ENCODE peak calls at places on chromosome 1, in eight cellular contexts. K, G, H, R, C, A, D and V are unnamed samples.

GRCh38 chr1:187514110-187514509 is 685.4 kb downstream of the PLA2G4A start:
- DNase-seq in K (no peak), D (no peak), A (no peak), G (no peak), R (no peak), H (no peak), C (no peak), V (no peak)

GRCh38 chr1:26177182-26177684 is at the start of gene CNKSR1:
- DNase-seq in K (no peak), H (no peak), A (peak; percentile 87), R (no peak), G (no peak), C (no peak), D (no peak), V (no peak)

GRCh38 chr1:193741228-193741627 is 554.8 kb upstream of the B3GALT2 start:
- DNase-seq in D (no peak), C (no peak), G (no peak), R (no peak), A (no peak), K (no peak), H (no peak), V (no peak)

GRCh38 chr1:106746448-106747085 is 309.9 kb upstream of the PRMT6 start:
- DNase-seq in A (no peak), H (no peak), C (no peak), G (no peak), D (no peak), K (no peak), R (no peak), V (peak; percentile 4)

GRCh38 chr1:222911866-222912265 is 97.0 kb downstream of the DISP1 start:
- DNase-seq in H (no peak), A (no peak), C (no peak), G (no peak), D (no peak), R (no peak), K (no peak), V (no peak)

GRCh38 chr1:40751802-40752201 is 31.8 kb upstream of the KCNQ4 start:
- DNase-seq in C (no peak), H (no peak), D (no peak), K (no peak), G (no peak), A (no peak), R (no peak), V (no peak)

GRCh38 chr1:231827337-231828105 is 200.9 kb downstream of the DISC1 start:
- DNase-seq in H (no peak), A (no peak), K (no peak), G (peak; percentile 75), R (no peak), D (no peak), C (no peak), V (peak; percentile 17)

GRCh38 chr1:78469561-78469960 is 21.2 kb upstream of the PTGFR start:
- DNase-seq in H (no peak), K (no peak), R (no peak), D (no peak), A (no peak), C (no peak), G (no peak), V (no peak)

GRCh38 chr1:110880708-110881374 is 7.9 kb downstream of the CD53 start:
- DNase-seq in G (no peak), C (no peak), K (peak; percentile 67), H (no peak), A (no peak), R (no peak), D (no peak), V (no peak)

GRCh38 chr1:196558424-196558823 is 49.8 kb downstream of the KCNT2 start:
- DNase-seq in A (no peak), G (peak; percentile 59), K (no peak), H (no peak), R (no peak), C (no peak), D (peak; percentile 25), V (no peak)

GRCh38 chr1:31809698-31810097 is 6.1 kb downstream of the SPOCD1 start:
- DNase-seq in K (no peak), C (no peak), H (no peak), A (no peak), G (no peak), R (no peak), D (no peak), V (no peak)

GRCh38 chr1:44033041-44033575 is 1.8 kb upstream of the SLC6A9 start:
- DNase-seq in G (no peak), C (no peak), A (no peak), H (no peak), D (no peak), K (no peak), R (no peak), V (no peak)

GRCh38 chr1:44034976-44035716 is 3.9 kb upstream of the SLC6A9 start:
- DNase-seq in C (no peak), K (no peak), G (no peak), D (no peak), H (no peak), A (no peak), R (no peak), V (no peak)

GRCh38 chr1:44031900-44032817 is 897 bp upstream of the SLC6A9 start:
- DNase-seq in G (no peak), R (no peak), K (no peak), A (no peak), C (peak; percentile 60), H (no peak), D (no peak), V (no peak)

GRCh38 chr1:44034423-44034822 is 3.2 kb upstream of the SLC6A9 start:
- DNase-seq in K (no peak), D (no peak), C (no peak), R (no peak), G (no peak), A (no peak), H (no peak), V (no peak)

DNA sequence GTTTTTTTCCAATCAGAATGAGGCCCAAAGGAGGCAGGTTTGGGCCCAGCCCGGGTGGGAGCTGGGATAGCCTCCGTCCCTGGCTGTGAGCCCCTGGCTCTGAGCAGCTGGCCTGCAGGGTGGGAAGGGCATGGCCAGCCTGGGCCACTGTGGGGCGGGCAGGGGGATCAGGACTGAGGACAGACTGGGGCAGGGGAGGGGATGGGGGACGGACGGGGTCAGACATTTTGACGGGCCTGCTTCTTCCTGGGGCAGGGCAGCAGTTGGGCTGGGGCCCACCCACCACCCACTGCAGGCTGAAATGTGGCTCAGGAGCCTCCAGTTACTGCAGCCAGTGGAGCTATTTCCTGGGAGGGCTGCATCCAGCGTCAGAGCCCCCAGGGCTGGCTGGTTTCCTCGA is 2.5 kb upstream of the SLC6A9 start:
- DNase-seq in C (no peak), H (no peak), R (no peak), G (no peak), D (no peak), A (no peak), K (no peak), V (no peak)
- H3K4me1 ChIP-seq in C (peaks cover 26% of the 10 kb centered on the region), H (peaks cover 26% of the 10 kb centered on the region), R (peaks cover 16% of the 10 kb centered on the region), G (peaks cover 31% of the 10 kb centered on the region), D (peaks cover 40% of the 10 kb centered on the region), A (no peaks in the 10 kb centered on the region), K (peaks cover 18% of the 10 kb centered on the region), V (peaks cover 33% of the 10 kb centered on the region)

DNA sequence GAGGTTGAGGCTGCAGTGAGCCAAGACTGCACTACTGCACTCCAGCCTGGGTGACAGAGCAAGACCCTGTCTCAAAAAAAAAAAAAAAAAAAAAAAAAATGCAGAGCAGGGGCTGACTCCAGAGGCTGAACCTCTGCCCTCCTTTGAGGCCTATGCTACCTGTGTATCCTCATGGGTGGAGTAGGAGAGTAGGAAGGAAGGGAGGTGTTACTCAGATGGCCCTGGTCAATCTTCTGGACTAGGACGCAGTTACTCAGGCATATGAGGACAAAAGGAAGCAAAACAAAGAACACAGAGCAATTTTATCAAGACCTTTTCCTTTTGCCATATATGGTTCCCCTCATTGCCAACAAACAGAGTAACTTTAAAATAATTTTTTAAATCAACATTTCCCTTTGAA is 35.2 kb downstream of the TGFBR3 start:
- DNase-seq in K (no peak), H (no peak), C (no peak), G (no peak), R (no peak), D (no peak), A (no peak), V (no peak)
- H3K4me3 ChIP-seq in K (no peak overlapping the region), H (no peak overlapping the region), C (no peak overlapping the region), G (peak overlapping the region; percentile 24), R (peak overlapping the region; percentile 12), D (peak overlapping the region; percentile 31), A (no peak overlapping the region), V (no peak overlapping the region)

GRCh38 chr1:64948905-64949833 is 17.2 kb downstream of the JAK1 start:
- DNase-seq in A (no peak), H (no peak), C (no peak), K (no peak), G (no peak), D (no peak), R (no peak), V (no peak)

GRCh38 chr1:64950284-64950809 is 16.0 kb downstream of the JAK1 start:
- DNase-seq in C (no peak), A (no peak), G (no peak), H (no peak), K (no peak), R (no peak), D (no peak), V (no peak)

GRCh38 chr1:64953241-64953640 is 13.1 kb downstream of the JAK1 start:
- DNase-seq in A (no peak), R (no peak), C (no peak), G (no peak), K (no peak), H (no peak), D (no peak), V (no peak)

GRCh38 chr1:64955093-64956066 is 11.0 kb downstream of the JAK1 start:
- DNase-seq in R (no peak), C (no peak), K (no peak), D (no peak), G (no peak), A (no peak), H (peak; percentile 40), V (no peak)

GRCh38 chr1:64952055-64952699 is 14.2 kb downstream of the JAK1 start:
- DNase-seq in G (no peak), D (no peak), H (no peak), C (no peak), A (no peak), R (no peak), K (no peak), V (no peak)
- H3K4me1 ChIP-seq in G (peaks cover 90% of the 10 kb centered on the region), D (peaks cover 35% of the 10 kb centered on the region), H (peaks cover 93% of the 10 kb centered on the region), C (peaks cover 9% of the 10 kb centered on the region), A (peaks cover 39% of the 10 kb centered on the region), R (peaks cover 4% of the 10 kb centered on the region), K (peaks cover 98% of the 10 kb centered on the region), V (no peaks in the 10 kb centered on the region)

DNA sequence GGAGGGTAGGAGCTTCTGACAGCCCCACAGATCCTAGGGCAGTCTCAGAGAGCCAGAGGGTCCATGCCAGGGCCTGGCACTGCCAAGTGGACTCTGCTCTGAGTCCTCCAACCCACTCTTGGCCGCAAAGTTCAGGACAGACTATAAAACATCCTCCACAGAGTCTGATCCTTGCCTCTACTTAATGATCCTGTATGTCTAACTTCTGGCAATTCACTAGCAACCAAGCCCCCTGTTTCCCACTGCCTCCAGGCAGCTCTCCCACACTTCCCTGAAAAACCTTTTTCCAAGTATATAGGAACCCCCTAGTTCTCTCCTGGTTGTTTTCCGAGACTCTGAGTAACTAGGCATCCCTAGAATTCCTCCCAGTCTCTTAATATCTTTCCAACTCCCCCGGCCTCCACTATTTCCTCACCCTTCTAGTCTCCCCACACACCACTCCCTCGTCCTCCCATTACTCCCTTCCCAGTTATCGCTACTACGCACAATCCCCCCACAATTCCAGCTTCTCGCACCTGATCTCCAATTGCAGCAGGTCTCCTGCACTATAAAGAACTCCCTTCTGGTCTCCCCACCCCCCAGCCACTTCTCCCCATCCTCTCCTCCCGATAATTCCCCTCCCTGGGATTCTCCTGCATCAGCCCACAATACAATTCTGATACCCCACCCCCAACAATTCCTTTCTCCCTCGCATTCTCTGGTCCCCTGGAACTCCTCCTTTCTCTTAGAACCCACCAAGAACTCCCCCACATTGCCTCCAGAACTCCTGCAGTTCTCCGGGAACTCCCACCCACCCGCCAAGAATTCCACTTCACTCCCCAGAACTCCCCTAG is 574 bp downstream of the IGSF9 start:
- DNase-seq in D (no peak), K (no peak), C (no peak), A (no peak), G (no peak), H (no peak), R (no peak), V (no peak)
- H3K4me3 ChIP-seq in D (peak overlapping the region; percentile 58), K (peak overlapping the region; percentile 38), C (no peak overlapping the region), A (no peak overlapping the region), G (peak overlapping the region; percentile 41), H (no peak overlapping the region), R (peak overlapping the region; percentile 36), V (peak overlapping the region; percentile 41)